ENCODE peak calls at places on chromosomes 11 and 22, in four cellular contexts. C is A549, T is frontal cortex, E is lower lobe of right lung. M is an unnamed sample.

GRCh38 chr11:111459506-111460270 is 52.5 kb downstream of the BTG4 start:
- DNase-seq in E (no peak), C (no peak), T (no peak), M (no peak)

GRCh38 chr22:48893288-48894063 is 934.2 kb downstream of the BRD1 start:
- DNase-seq in E (no peak), T (no peak), C (no peak), M (no peak)

GRCh38 chr11:66561178-66561974 is 7.0 kb downstream of the CTSF start:
- DNase-seq in C (no peak), E (no peak), T (no peak), M (no peak)

GRCh38 chr11:32893091-32893946 is 708 bp downstream of the QSER1 start:
- DNase-seq in T (peak; percentile 67), C (peak; percentile 65), E (peak; percentile 78), M (no peak)

GRCh38 chr22:31872209-31872608 is 72.1 kb upstream of the YWHAH start:
- DNase-seq in T (no peak), E (no peak), C (peak; percentile 14), M (no peak)

GRCh38 chr11:128632151-128632791 is 44.9 kb upstream of the ETS1 start:
- DNase-seq in T (no peak), E (no peak), C (peak; percentile 44), M (peak; percentile 44)

GRCh38 chr11:1435820-1436467 is 46.2 kb downstream of the BRSK2 start:
- DNase-seq in C (peak; percentile 41), E (no peak), T (no peak), M (no peak)

GRCh38 chr11:64264371-64264852 is 13.1 kb downstream of the PLCB3 start:
- DNase-seq in E (no peak), T (no peak), C (no peak), M (no peak)

GRCh38 chr11:68164437-68164836 is 43.2 kb upstream of the CHKA start:
- DNase-seq in T (no peak), C (no peak), E (no peak), M (no peak)

GRCh38 chr11:83046626-83047172 is 25.0 kb downstream of the RAB30 start:
- DNase-seq in T (no peak), E (no peak), C (no peak), M (no peak)

GRCh38 chr22:47145883-47146282 is 383.4 kb downstream of the TBC1D22A start:
- DNase-seq in C (no peak), E (no peak), T (no peak), M (no peak)